ENCODE peak calls at places on chromosomes 11 and 22, in nine cellular contexts. J, O, Y, N, C, K, T, W and E are unnamed samples.

GRCh38 chr11:20355221-20356219 is 8.0 kb upstream of the HTATIP2 start:
- DNase-seq in J (peak; percentile 55), O (no peak), Y (no peak), N (no peak), C (peak; percentile 62), K (peak; percentile 61), T (no peak), W (peak; percentile 61), E (no peak)

GRCh38 chr11:75814369-75814685 is 683 bp upstream of the UVRAG start:
- DNase-seq in J (no peak), O (peak; percentile 61), Y (no peak), N (no peak), C (no peak), K (peak; percentile 77), T (no peak), W (no peak), E (no peak)

GRCh38 chr11:34354782-34355181 is 3.0 kb downstream of the ABTB2 start:
- DNase-seq in J (no peak), O (no peak), Y (no peak), N (no peak), C (no peak), K (peak; percentile 54), T (no peak), W (no peak), E (no peak)

GRCh38 chr11:126139541-126140091 is 71.8 kb downstream of the RPUSD4 start:
- DNase-seq in J (no peak), O (no peak), Y (no peak), N (no peak), C (no peak), K (no peak), T (no peak), W (peak; percentile 95), E (no peak)

GRCh38 chr22:19410941-19411689 is 20.4 kb downstream of the HIRA start:
- DNase-seq in J (no peak), O (no peak), Y (no peak), N (no peak), C (no peak), K (no peak), T (no peak), W (no peak), E (no peak)

GRCh38 chr22:49881856-49882255 is 28.2 kb downstream of the ZBED4 start:
- DNase-seq in J (no peak), O (no peak), Y (no peak), N (no peak), C (no peak), K (no peak), T (no peak), W (no peak), E (no peak)

GRCh38 chr11:86497310-86497709 is 122.6 kb downstream of the CCDC81 start:
- DNase-seq in J (no peak), O (no peak), Y (no peak), N (peak; percentile 54), C (no peak), K (peak; percentile 58), T (no peak), W (peak; percentile 56), E (no peak)

GRCh38 chr11:115222218-115222862 is 281.9 kb downstream of the CADM1 start:
- DNase-seq in J (no peak), O (peak; percentile 56), Y (no peak), N (peak; percentile 63), C (peak; percentile 53), K (peak; percentile 99), T (no peak), W (peak; percentile 36), E (no peak)

GRCh38 chr11:67120881-67121710 is 2.0 kb downstream of the KDM2A start:
- DNase-seq in J (peak; percentile 22), O (no peak), Y (no peak), N (no peak), C (no peak), K (peak; percentile 32), T (no peak), W (peak; percentile 40), E (no peak)

GRCh38 chr11:123543796-123544195 is 110.6 kb downstream of the SCN3B start:
- DNase-seq in J (no peak), O (no peak), Y (no peak), N (peak; percentile 33), C (no peak), K (peak; percentile 84), T (no peak), W (peak; percentile 42), E (no peak)

GRCh38 chr11:11813288-11813962 is 28.3 kb upstream of the USP47 start:
- DNase-seq in J (no peak), O (no peak), Y (no peak), N (peak; percentile 90), C (no peak), K (peak; percentile 87), T (no peak), W (peak; percentile 87), E (no peak)

GRCh38 chr11:93773045-93773477 is 11.0 kb upstream of the MED17 start:
- DNase-seq in J (no peak), O (no peak), Y (no peak), N (no peak), C (no peak), K (no peak), T (no peak), W (no peak), E (no peak)

GRCh38 chr22:39946571-39947407 is 13.4 kb upstream of the TMA7B start:
- DNase-seq in J (peak; percentile 41), O (no peak), Y (no peak), N (no peak), C (peak; percentile 37), K (no peak), T (no peak), W (no peak), E (no peak)

GRCh38 chr11:69953356-69953755 is 124.8 kb upstream of the ANO1 start:
- DNase-seq in J (no peak), O (no peak), Y (no peak), N (no peak), C (no peak), K (no peak), T (no peak), W (no peak), E (no peak)

DNA sequence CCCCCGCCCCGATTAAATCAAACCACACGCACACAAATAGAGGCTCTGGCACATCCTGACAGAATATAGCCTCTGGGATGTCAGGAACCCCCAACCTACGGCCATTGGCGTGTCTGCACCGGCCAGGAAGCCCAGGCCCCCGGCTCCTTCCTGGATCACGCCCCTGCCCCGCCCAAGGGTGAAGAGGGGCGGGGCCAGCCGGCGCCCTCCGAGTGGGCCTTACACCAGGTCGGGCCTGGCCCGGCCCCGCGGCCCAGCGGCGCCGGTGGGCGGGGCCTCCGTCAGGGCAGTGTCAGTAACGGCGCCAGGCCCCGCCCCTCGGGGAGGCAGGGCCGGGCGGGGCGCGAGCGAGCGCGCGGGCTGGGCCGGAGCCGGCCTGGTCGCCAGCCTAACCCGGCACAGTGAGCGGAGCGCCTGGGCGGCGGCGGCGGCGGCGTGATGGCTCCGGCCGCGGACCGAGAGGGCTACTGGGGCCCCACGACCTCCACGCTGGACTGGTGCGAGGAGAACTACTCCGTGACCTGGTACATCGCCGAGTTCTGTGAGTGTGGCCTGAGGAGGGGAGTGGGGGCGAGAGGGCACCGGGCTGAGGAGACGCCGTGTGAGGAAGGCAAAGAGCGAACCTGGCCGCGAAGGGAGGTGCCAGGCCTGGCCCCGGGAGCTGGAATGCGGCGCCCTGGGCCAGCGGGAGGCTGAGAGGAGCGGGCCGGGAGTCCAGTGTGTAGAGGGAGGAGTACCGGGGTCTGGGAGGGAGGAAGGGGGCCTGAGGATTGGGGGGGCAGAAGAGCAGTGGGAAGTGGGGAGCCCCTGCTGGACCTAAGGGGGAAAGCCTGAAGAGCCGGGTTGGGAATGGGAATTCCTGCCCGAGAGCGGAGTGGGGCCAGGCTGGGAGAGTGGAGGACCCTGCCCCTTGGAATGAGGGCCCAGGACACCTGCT is at the start of gene ACER3:
- DNase-seq in J (peak; percentile 77), O (peak; percentile 66), Y (peak; percentile 84), N (no peak), C (peak; percentile 92), K (peak; percentile 75), T (peak; percentile 81), W (peak; percentile 96), E (peak; percentile 89)
- TF ChIP-seq CTCF in J (peak; percentile 14), O (no peak), Y (no peak), N (peak; percentile 18), C (no peak), K (peak; percentile 43), T (no peak), W (peak; percentile 27), E (no peak)

GRCh38 chr22:29060251-29060650 is 1.4 kb downstream of the C22orf31 start:
- DNase-seq in J (no peak), O (no peak), Y (no peak), N (no peak), C (no peak), K (no peak), T (no peak), W (no peak), E (no peak)
- TF ChIP-seq CTCF in J (no peak), O (no peak), Y (no peak), N (no peak), C (no peak), K (no peak), T (no peak), W (no peak), E (no peak)

GRCh38 chr11:1346669-1347390 is 37.4 kb upstream of the TOLLIP start:
- DNase-seq in J (no peak), O (no peak), Y (no peak), N (no peak), C (no peak), K (no peak), T (peak; percentile 11), W (no peak), E (no peak)

GRCh38 chr11:1348146-1348545 is 38.7 kb upstream of the TOLLIP start:
- DNase-seq in J (no peak), O (no peak), Y (no peak), N (no peak), C (no peak), K (no peak), T (no peak), W (no peak), E (no peak)

GRCh38 chr11:1350086-1350725 is 39.5 kb upstream of the BRSK2 start:
- DNase-seq in J (no peak), O (no peak), Y (no peak), N (no peak), C (no peak), K (no peak), T (no peak), W (no peak), E (no peak)

GRCh38 chr11:1349074-1349931 is 39.9 kb upstream of the TOLLIP start:
- DNase-seq in J (no peak), O (no peak), Y (no peak), N (no peak), C (no peak), K (no peak), T (peak; percentile 13), W (no peak), E (no peak)

DNA sequence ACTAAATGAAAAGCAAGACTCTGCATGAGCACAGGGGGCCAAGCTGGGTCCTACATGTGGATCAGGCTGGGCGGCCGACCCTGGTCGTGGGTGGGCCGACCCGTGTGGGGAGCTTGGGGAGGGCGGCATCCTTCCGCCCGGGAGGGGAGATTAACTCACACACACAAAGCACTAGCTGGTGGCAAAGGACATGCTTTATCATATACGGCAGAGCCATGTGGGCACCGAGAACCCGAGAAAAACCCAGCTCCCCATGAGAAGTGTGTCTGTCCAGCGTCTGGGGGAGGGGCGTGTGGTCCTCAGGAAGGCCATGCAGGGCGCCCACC is 39.3 kb upstream of the TOLLIP start:
- DNase-seq in J (no peak), O (no peak), Y (no peak), N (no peak), C (no peak), K (no peak), T (no peak), W (no peak), E (no peak)
- TF ChIP-seq CTCF in J (no peak), O (no peak), Y (no peak), N (no peak), C (no peak), K (no peak), T (no peak), W (no peak), E (no peak)

GRCh38 chr11:13884159-13884799 is 78.2 kb upstream of the SPON1 start:
- DNase-seq in J (no peak), O (no peak), Y (no peak), N (no peak), C (no peak), K (peak; percentile 92), T (no peak), W (no peak), E (no peak)
- TF ChIP-seq CTCF in J (no peak), O (no peak), Y (no peak), N (no peak), C (no peak), K (no peak), T (no peak), W (no peak), E (no peak)